ENCODE peak calls at places on chromosomes 13 and 19, in four cellular contexts. I is H1, E is mesendoderm, A is H9. K is an unnamed sample.

GRCh38 chr19:47003611-47003935 is 16.1 kb upstream of the NPAS1 start:
- DNase-seq in A (no peak), E (no peak), I (no peak), K (peak; percentile 10)

GRCh38 chr13:41577437-41577836 is 120.1 kb downstream of the RGCC start:
- DNase-seq in A (no peak), E (no peak), I (no peak), K (peak; percentile 16)

GRCh38 chr19:6161271-6161850 is 25.9 kb downstream of the ACSBG2 start:
- DNase-seq in I (peak; percentile 33), A (peak; percentile 77), E (peak; percentile 33), K (no peak)

GRCh38 chr19:41937976-41938375 is 9.7 kb upstream of the ERFL start:
- DNase-seq in A (no peak), E (no peak), I (no peak), K (no peak)

GRCh38 chr13:20567881-20568528 is 1.0 kb downstream of the IFT88 start:
- DNase-seq in E (no peak), A (no peak), I (no peak), K (no peak)

GRCh38 chr19:911197-912033 is 1.6 kb downstream of the R3HDM4 start:
- DNase-seq in A (peak; percentile 55), E (no peak), I (no peak), K (no peak)

GRCh38 chr13:104773775-104774174 is 1707.6 kb upstream of the SLC10A2 start:
- DNase-seq in A (no peak), E (peak; percentile 78), I (no peak), K (peak; percentile 54)

GRCh38 chr19:45305421-45305820 is 17.3 kb downstream of the CKM start:
- DNase-seq in I (no peak), A (peak; percentile 68), E (peak; percentile 61), K (no peak)

GRCh38 chr13:74414458-74414857 is 280.3 kb upstream of the KLF12 start:
- DNase-seq in I (no peak), E (no peak), A (no peak), K (no peak)

GRCh38 chr13:33229446-33230177 is 55.9 kb downstream of the STARD13 start:
- DNase-seq in A (no peak), I (no peak), E (no peak), K (no peak)

GRCh38 chr13:75603038-75603437 is 33.1 kb upstream of the LMO7 start:
- DNase-seq in A (no peak), I (no peak), E (no peak), K (no peak)

GRCh38 chr13:96958286-96958891 is 35.9 kb downstream of the OXGR1 start:
- DNase-seq in I (no peak), E (peak; percentile 50), A (no peak), K (peak; percentile 13)

GRCh38 chr13:103282571-103283450 is 216.6 kb upstream of the SLC10A2 start:
- DNase-seq in E (peak; percentile 86), I (no peak), A (no peak), K (peak; percentile 49)

GRCh38 chr13:51923983-51924539 is 62.3 kb downstream of the CCDC70 start:
- DNase-seq in E (peak; percentile 73), I (no peak), A (peak; percentile 46), K (no peak)

GRCh38 chr13:35695411-35695810 is 218.9 kb upstream of the MAB21L1 start:
- DNase-seq in A (peak; percentile 24), I (no peak), E (no peak), K (no peak)
- H4K5ac ChIP-seq in A (no peak overlapping the region), I (no peak overlapping the region), E (no peak overlapping the region), K (no peak overlapping the region)

GRCh38 chr13:99124046-99124400 is 76.6 kb upstream of the UBAC2 start:
- DNase-seq in I (no peak), A (no peak), E (no peak), K (no peak)

GRCh38 chr13:99122171-99122570 is 78.5 kb upstream of the UBAC2 start:
- DNase-seq in I (no peak), E (no peak), A (no peak), K (no peak)

GRCh38 chr13:99123101-99124045 is 77.3 kb upstream of the UBAC2 start:
- DNase-seq in A (no peak), I (no peak), E (no peak), K (peak; percentile 19)

GRCh38 chr13:99120751-99121150 is 79.9 kb upstream of the UBAC2 start:
- DNase-seq in A (no peak), E (no peak), I (no peak), K (no peak)

DNA sequence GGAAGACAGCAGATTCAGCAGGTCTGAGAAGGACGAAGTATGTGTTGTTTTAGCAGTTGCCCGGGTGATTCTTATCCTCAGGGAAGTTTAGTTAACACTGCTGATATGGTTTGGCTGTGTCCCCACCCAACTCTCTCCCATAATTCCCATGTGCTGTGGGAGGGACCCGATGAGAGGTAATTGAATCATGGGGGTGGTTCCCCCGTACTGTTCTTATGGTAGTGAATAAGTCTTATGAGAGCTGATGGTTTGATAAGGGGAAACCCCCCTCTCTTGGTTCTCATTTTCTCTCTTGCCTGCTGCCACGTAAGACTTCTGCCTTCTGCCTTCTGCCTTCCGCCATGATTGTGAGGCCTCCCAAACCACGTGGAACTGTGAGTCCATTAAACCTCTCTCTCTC is 81.0 kb upstream of the UBAC2 start:
- DNase-seq in E (peak; percentile 24), I (no peak), A (no peak), K (no peak)
- H4K5ac ChIP-seq in E (no peak overlapping the region), I (no peak overlapping the region), A (no peak overlapping the region), K (no peak overlapping the region)

GRCh38 chr13:72677431-72677830 is 50.0 kb downstream of the MZT1 start:
- DNase-seq in E (no peak), I (no peak), A (no peak), K (no peak)
- H4K5ac ChIP-seq in E (no peak overlapping the region), I (no peak overlapping the region), A (no peak overlapping the region), K (no peak overlapping the region)

GRCh38 chr13:49580980-49581680 is 4.2 kb downstream of the RCBTB1 start:
- DNase-seq in I (no peak), A (no peak), E (no peak), K (no peak)
- H4K5ac ChIP-seq in I (no peak overlapping the region), A (no peak overlapping the region), E (no peak overlapping the region), K (no peak overlapping the region)

DNA sequence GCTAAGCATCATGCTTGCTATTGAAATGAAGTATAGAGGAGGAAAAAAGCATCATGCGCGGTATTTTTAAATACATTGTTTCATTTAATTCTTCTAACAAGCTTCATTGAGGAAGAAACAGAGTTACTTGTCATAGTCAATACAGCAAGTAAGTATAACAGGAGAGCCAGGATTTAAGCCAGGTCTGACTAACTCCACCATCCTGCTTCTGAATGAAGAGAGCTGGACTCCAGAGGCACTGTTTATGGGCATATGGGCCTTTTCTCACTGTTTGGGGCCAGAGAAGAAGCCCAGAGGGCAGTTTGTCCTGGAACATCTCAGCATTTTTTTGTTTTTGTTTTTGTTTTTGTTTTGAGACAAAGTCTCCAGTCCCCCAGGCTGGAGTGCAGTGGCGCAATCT is 7.9 kb downstream of the SAMD4B start:
- DNase-seq in E (no peak), A (no peak), I (no peak), K (no peak)
- H4K5ac ChIP-seq in E (no peak overlapping the region), A (no peak overlapping the region), I (no peak overlapping the region), K (no peak overlapping the region)

K was measured in IMR-90.